ENCODE peak calls at places on chromosome 13, in six cellular contexts. A is cardiac fibroblast, Q is WERI-Rb-1, V is cardiac muscle cell, O is mesothelial cell of epicardium, M is foreskin fibroblast. R is an unnamed sample.

GRCh38 chr13:48297131-48297786 is 6.3 kb upstream of the RB1 start:
- DNase-seq in Q (no peak), O (no peak), A (no peak), M (no peak), V (no peak), R (no peak)

GRCh38 chr13:33307820-33308219 is 22.3 kb upstream of the STARD13 start:
- DNase-seq in Q (no peak), V (peak; percentile 40), O (no peak), M (no peak), A (no peak), R (peak; percentile 80)

GRCh38 chr13:41509996-41510395 is 52.6 kb downstream of the RGCC start:
- DNase-seq in A (no peak), M (no peak), V (no peak), O (no peak), Q (no peak), R (no peak)

GRCh38 chr13:111908391-111908790 is 158.6 kb upstream of the SOX1 start:
- DNase-seq in M (no peak), A (no peak), Q (no peak), O (no peak), V (no peak), R (no peak)

GRCh38 chr13:111906306-111906705 is 160.6 kb upstream of the SOX1 start:
- DNase-seq in M (no peak), O (no peak), V (no peak), A (no peak), Q (peak; percentile 1), R (no peak)

GRCh38 chr13:112968380-112968909 is 569 bp upstream of the MCF2L start:
- DNase-seq in M (no peak), Q (no peak), A (no peak), O (no peak), V (no peak), R (no peak)

GRCh38 chr13:114119196-114119595 is 13.2 kb downstream of the RASA3 start:
- DNase-seq in V (peak; percentile 92), Q (no peak), A (peak; percentile 88), M (peak; percentile 92), O (no peak), R (peak; percentile 83)

GRCh38 chr13:46165485-46166220 is 16.3 kb downstream of the LCP1 start:
- DNase-seq in O (no peak), V (no peak), A (no peak), M (no peak), Q (no peak), R (peak; percentile 20)

GRCh38 chr13:42497798-42498197 is 76.2 kb upstream of the TNFSF11 start:
- DNase-seq in A (peak; percentile 83), O (no peak), V (peak; percentile 86), Q (no peak), M (peak; percentile 75), R (peak; percentile 32)

GRCh38 chr13:73521291-73521626 is 462.5 kb downstream of the KLF5 start:
- DNase-seq in V (no peak), A (no peak), Q (no peak), O (no peak), M (no peak), R (no peak)

GRCh38 chr13:32248789-32249188 is 66.4 kb downstream of the ZAR1L start:
- DNase-seq in Q (no peak), O (no peak), V (no peak), A (no peak), M (no peak), R (no peak)

GRCh38 chr13:109764474-109765292 is 21.7 kb downstream of the IRS2 start:
- DNase-seq in V (no peak), O (no peak), Q (peak; percentile 75), M (peak; percentile 87), A (no peak), R (no peak)

GRCh38 chr13:48315981-48316380 is 12.4 kb downstream of the RB1 start:
- DNase-seq in O (no peak), V (no peak), A (peak; percentile 42), Q (no peak), M (peak; percentile 60), R (no peak)

GRCh38 chr13:97256343-97256783 is 34.2 kb downstream of the MBNL2 start:
- DNase-seq in Q (no peak), V (peak; percentile 95), A (peak; percentile 97), O (no peak), M (peak; percentile 80), R (peak; percentile 79)

GRCh38 chr13:41401371-41401770 is 56.0 kb upstream of the RGCC start:
- DNase-seq in Q (no peak), V (no peak), M (no peak), O (no peak), A (no peak), R (no peak)

GRCh38 chr13:21538280-21538679 is 65.7 kb downstream of the MICU2 start:
- DNase-seq in O (no peak), V (no peak), A (no peak), M (no peak), Q (no peak), R (no peak)

GRCh38 chr13:48492123-48493075 is 40.5 kb downstream of the RCBTB2 start:
- DNase-seq in O (no peak), Q (no peak), V (peak; percentile 91), M (peak; percentile 85), A (peak; percentile 88), R (no peak)

GRCh38 chr13:112586334-112586733 is 1.6 kb downstream of the TUBGCP3 start:
- DNase-seq in Q (no peak), A (no peak), V (no peak), M (no peak), O (no peak), R (no peak)

GRCh38 chr13:28622286-28622685 is 36.6 kb upstream of the POMP start:
- DNase-seq in Q (no peak), A (no peak), V (no peak), M (no peak), O (no peak), R (no peak)

GRCh38 chr13:113495494-113496251 is 5.2 kb upstream of the DCUN1D2 start:
- DNase-seq in O (no peak), Q (no peak), M (peak; percentile 37), V (peak; percentile 34), A (peak; percentile 29), R (no peak)

GRCh38 chr13:113367020-113367560 is 3.2 kb upstream of the GRTP1 start:
- DNase-seq in O (no peak), A (no peak), Q (no peak), M (no peak), V (no peak), R (no peak)

DNA sequence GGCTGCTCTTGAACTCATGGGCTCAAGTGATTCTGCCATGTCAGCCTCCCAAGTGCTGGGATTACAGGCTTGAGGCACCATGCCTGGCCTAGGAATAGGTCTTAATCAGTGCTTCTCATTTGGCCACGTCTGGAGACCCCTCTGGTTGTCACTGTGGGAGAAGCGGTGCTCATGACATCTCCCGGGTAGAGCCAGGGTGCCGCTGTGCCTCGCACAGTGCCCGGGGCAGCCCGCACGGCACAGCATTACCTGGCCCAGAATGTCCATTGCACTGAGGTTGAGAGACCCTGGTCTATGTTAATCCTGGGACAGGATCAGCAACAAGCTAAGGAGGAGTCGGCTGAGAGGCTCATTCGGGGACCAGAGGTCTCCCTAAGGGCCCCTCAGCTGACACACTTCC is 160.8 kb downstream of the EFNB2 start:
- DNase-seq in A (no peak), Q (no peak), V (no peak), O (no peak), M (no peak), R (no peak)
- TF ChIP-seq CTCF in A (no peak), Q (no peak), V (no peak), O (no peak), M (no peak), R (no peak)

DNA sequence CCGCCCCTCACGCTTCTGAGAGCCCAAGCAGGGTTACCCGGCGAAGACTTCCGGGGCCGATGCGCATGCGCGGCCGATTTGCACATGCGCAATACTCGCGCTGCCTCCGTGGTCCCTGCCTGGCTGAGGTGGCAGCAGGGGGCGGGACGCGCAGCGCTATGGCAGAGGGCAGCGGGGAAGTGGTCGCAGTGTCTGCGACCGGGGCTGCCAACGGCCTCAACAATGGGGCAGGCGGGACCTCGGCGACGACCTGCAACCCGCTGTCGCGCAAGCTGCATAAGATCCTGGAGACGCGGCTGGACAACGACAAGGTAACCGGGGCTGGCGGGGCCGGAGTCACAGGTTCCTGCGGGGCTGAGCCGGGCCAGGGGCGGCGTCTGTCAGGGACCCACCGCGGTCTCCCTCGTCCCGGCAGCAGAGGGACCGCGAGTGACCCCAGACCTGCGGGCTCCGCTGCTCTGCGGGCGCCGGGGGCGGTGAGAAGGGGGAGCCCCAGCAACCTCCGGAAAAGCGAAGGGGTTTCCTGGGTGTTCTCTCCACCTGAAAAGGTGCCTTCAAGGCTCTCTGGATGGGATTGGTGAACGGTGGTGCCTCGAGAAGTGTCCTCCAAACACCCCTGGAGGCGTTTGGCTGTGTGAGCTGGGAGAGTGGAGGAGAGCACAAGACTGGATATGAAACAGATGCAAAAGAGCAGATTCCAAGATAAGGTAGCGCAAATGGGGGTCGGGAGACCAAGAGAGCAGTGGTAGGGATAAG is at the start of gene COG6:
- DNase-seq in M (peak; percentile 93), A (peak; percentile 90), V (peak; percentile 86), O (peak; percentile 82), Q (peak; percentile 86), R (peak; percentile 42)
- TF ChIP-seq CTCF in M (no peak), A (peak; percentile 11), V (peak; percentile 14), O (no peak), Q (no peak), R (peak; percentile 9)

GRCh38 chr13:66617786-66618185 is 612.4 kb downstream of the PCDH9 start:
- DNase-seq in O (no peak), A (no peak), V (no peak), Q (no peak), M (no peak), R (no peak)

GRCh38 chr13:66612983-66613382 is 617.2 kb downstream of the PCDH9 start:
- DNase-seq in M (no peak), V (no peak), Q (peak; percentile 26), O (no peak), A (no peak), R (no peak)

GRCh38 chr13:66623129-66623528 is 607.0 kb downstream of the PCDH9 start:
- DNase-seq in A (no peak), V (no peak), M (no peak), Q (no peak), O (no peak), R (no peak)

GRCh38 chr13:66624302-66624701 is 605.8 kb downstream of the PCDH9 start:
- DNase-seq in M (no peak), O (no peak), Q (no peak), V (no peak), A (no peak), R (no peak)

DNA sequence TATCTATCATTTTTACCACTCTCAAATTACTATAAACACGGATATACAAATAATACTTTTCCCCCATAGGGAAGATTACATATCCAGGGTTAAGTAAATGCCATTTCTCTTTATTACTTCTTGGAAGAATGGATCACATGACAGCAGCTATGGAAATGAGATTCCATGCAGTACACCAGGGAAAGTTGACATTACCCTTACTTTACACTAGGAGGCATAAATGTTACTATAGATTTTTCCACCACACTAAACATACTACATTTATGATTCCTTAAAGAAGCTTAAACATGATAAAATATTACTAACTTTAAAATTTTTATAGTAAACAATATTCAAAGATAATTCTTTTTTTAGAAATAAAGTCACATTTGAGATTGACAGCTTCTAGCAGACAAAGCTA is 611.4 kb downstream of the PCDH9 start:
- DNase-seq in V (peak; percentile 62), O (no peak), Q (no peak), A (peak; percentile 67), M (peak; percentile 64), R (peak; percentile 22)
- TF ChIP-seq CTCF in V (peak; percentile 55), O (no peak), Q (no peak), A (peak; percentile 51), M (peak; percentile 38), R (peak; percentile 39)

DNA sequence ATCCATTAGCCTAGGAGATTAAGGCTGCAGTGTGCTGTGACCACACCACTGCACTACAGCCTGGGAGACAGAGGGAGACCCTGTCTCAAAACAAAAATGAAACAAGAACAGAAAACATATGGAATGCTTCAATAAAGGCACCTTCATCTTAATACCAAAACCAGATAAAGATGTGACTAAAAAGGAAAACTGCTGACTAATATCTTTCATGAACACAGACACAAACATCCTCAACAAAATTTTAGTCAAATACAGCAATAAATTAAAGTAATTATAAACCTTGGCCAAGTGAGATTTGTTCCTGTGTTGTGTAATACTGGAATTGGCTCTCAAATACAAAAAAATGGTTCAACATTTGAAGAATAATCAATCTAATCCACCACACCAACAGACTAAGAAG is 103.5 kb downstream of the PRR20E start:
- DNase-seq in A (no peak), M (no peak), O (no peak), Q (no peak), V (no peak), R (no peak)
- TF ChIP-seq CTCF in A (no peak), M (no peak), O (no peak), Q (no peak), V (no peak), R (no peak)

R was measured in astrocyte of the cerebellum.